ENCODE peak calls at places on chromosomes 3 and 15, in nine cellular contexts. J is T-cell; Z is COLO829; U is stimulated activated naive CD4-positive, alpha-beta T cell treated with Interleukin-2 at 50 U/mL for 16 hours; D is stimulated activated CD8-positive, alpha-beta memory T cell treated with anti-CD3 and anti-CD28 coated beads, Interleukin-12 subunit alpha, Interleukin-12 subunit beta, amount 100 ng/mL, for 1 hour; O is NCI-H748 treated with DMSO at 0.1 percent for 48 hours; P is GM13977; C is C1 segment of cervical spinal cord; Y is NCI-H2107. M is an unnamed sample.

GRCh38 chr3:116053017-116053416 is 392.3 kb downstream of the LSAMP start:
- DNase-seq in C (no peak), Y (no peak), J (no peak), O (no peak), P (no peak), U (no peak), Z (no peak), D (no peak), M (no peak)

GRCh38 chr3:171704002-171704401 is 106.3 kb downstream of the PLD1 start:
- DNase-seq in P (no peak), C (no peak), J (peak), D (no peak), Z (peak), U (no peak), Y (no peak), O (peak), M (no peak)

GRCh38 chr3:55567615-55568014 is 80.5 kb upstream of the WNT5A start:
- DNase-seq in Z (no peak), P (no peak), O (no peak), D (no peak), C (no peak), U (no peak), Y (no peak), J (no peak), M (no peak)

GRCh38 chr3:183158552-183159006 is 4.0 kb downstream of the LAMP3 start:
- DNase-seq in J (no peak), Y (no peak), C (no peak), Z (peak), U (peak), D (no peak), O (no peak), P (peak), M (no peak)

GRCh38 chr3:188819939-188820338 is 351.8 kb upstream of the TPRG1 start:
- DNase-seq in D (no peak), Z (no peak), J (no peak), C (no peak), U (no peak), O (no peak), Y (no peak), P (no peak), M (no peak)

GRCh38 chr3:185746470-185746869 is 78.4 kb downstream of the IGF2BP2 start:
- DNase-seq in Z (no peak), C (no peak), U (no peak), P (no peak), D (no peak), O (no peak), Y (no peak), J (no peak), M (no peak)

GRCh38 chr3:110077093-110077492 is 739.7 kb upstream of the DPPA4 start:
- DNase-seq in D (no peak), O (no peak), P (no peak), U (no peak), C (no peak), J (no peak), Y (no peak), Z (no peak), M (no peak)

GRCh38 chr3:44965165-44965564 is 10.8 kb downstream of the ZDHHC3 start:
- DNase-seq in P (no peak), Z (no peak), O (no peak), J (no peak), U (no peak), D (no peak), C (no peak), Y (no peak), M (no peak)

GRCh38 chr3:18393906-18394305 is 31.2 kb downstream of the SATB1 start:
- DNase-seq in Z (no peak), P (no peak), O (no peak), U (no peak), J (no peak), C (no peak), Y (no peak), D (no peak), M (no peak)

GRCh38 chr15:65277015-65277414 is 9.7 kb downstream of the PARP16 start:
- DNase-seq in D (no peak), J (no peak), Y (no peak), Z (no peak), O (no peak), U (no peak), P (no peak), C (no peak), M (no peak)

GRCh38 chr3:156433138-156433537 is 121.8 kb downstream of the SSR3 start:
- DNase-seq in J (no peak), Z (no peak), O (no peak), D (no peak), P (no peak), C (no peak), Y (no peak), U (no peak), M (no peak)

GRCh38 chr3:37729119-37729518 is 132.6 kb upstream of the CTDSPL start:
- DNase-seq in D (no peak), Z (no peak), U (no peak), P (no peak), J (no peak), Y (no peak), O (no peak), C (no peak), M (no peak)

GRCh38 chr3:31472479-31473390 is 60.0 kb upstream of the STT3B start:
- DNase-seq in Z (no peak), P (no peak), C (no peak), Y (no peak), U (peak), O (no peak), D (peak), J (no peak), M (no peak)

GRCh38 chr3:196633658-196634151 is 5.8 kb upstream of the NRROS start:
- DNase-seq in C (no peak), Z (no peak), P (no peak), Y (no peak), U (no peak), D (no peak), J (no peak), O (no peak), M (no peak)

M was measured in NCI-H2227 treated with DMSO at 0.1 percent for 48 hours.